ENCODE peak calls at places on chromosomes 6 and 20, in six cellular contexts. One of them, this sample, is unnamed.

GRCh38 chr20:50302463-50303041 is 111.9 kb downstream of the CEBPB start:
- DNase-seq in dorsolateral prefrontal cortex: no peak
- DNase-seq in endodermal cell: peak
- DNase-seq in RWPE1: no peak
- DNase-seq in tibial artery: no peak
- DNase-seq in brain microvascular endothelial cell: no peak
- DNase-seq in this sample: no peak

GRCh38 chr6:88725111-88725711 is 238.2 kb downstream of the RNGTT start:
- DNase-seq in dorsolateral prefrontal cortex: no peak
- DNase-seq in endodermal cell: peak
- DNase-seq in RWPE1: no peak
- DNase-seq in tibial artery: no peak
- DNase-seq in brain microvascular endothelial cell: peak
- DNase-seq in this sample: no peak

GRCh38 chr6:4224082-4224978 is 89.0 kb upstream of the ECI2 start:
- DNase-seq in dorsolateral prefrontal cortex: no peak
- DNase-seq in endodermal cell: no peak
- DNase-seq in RWPE1: no peak
- DNase-seq in tibial artery: no peak
- DNase-seq in brain microvascular endothelial cell: peak
- DNase-seq in this sample: no peak

GRCh38 chr20:4912380-4913142 is 88.7 kb downstream of the SLC23A2 start:
- DNase-seq in dorsolateral prefrontal cortex: no peak
- DNase-seq in endodermal cell: peak
- DNase-seq in RWPE1: no peak
- DNase-seq in tibial artery: no peak
- DNase-seq in brain microvascular endothelial cell: no peak
- DNase-seq in this sample: no peak

GRCh38 chr20:62576815-62577214 is 65.5 kb upstream of the SLCO4A1 start:
- DNase-seq in dorsolateral prefrontal cortex: no peak
- DNase-seq in endodermal cell: peak
- DNase-seq in RWPE1: no peak
- DNase-seq in tibial artery: no peak
- DNase-seq in brain microvascular endothelial cell: peak
- DNase-seq in this sample: no peak

GRCh38 chr6:15533379-15534044 is 129.3 kb downstream of the DTNBP1 start:
- DNase-seq in dorsolateral prefrontal cortex: no peak
- DNase-seq in endodermal cell: no peak
- DNase-seq in RWPE1: no peak
- DNase-seq in tibial artery: no peak
- DNase-seq in brain microvascular endothelial cell: no peak
- DNase-seq in this sample: no peak

GRCh38 chr6:136751478-136751956 is 40.8 kb downstream of the MAP3K5 start:
- DNase-seq in dorsolateral prefrontal cortex: no peak
- DNase-seq in endodermal cell: peak
- DNase-seq in RWPE1: no peak
- DNase-seq in tibial artery: no peak
- DNase-seq in brain microvascular endothelial cell: no peak
- DNase-seq in this sample: no peak

GRCh38 chr6:79570129-79570801 is 33.0 kb upstream of the LCA5 start:
- DNase-seq in dorsolateral prefrontal cortex: peak
- DNase-seq in endodermal cell: peak
- DNase-seq in RWPE1: peak
- DNase-seq in tibial artery: no peak
- DNase-seq in brain microvascular endothelial cell: peak
- DNase-seq in this sample: peak

GRCh38 chr20:50297498-50298348 is 107.1 kb downstream of the CEBPB start:
- DNase-seq in dorsolateral prefrontal cortex: no peak
- DNase-seq in endodermal cell: no peak
- DNase-seq in RWPE1: no peak
- DNase-seq in tibial artery: no peak
- DNase-seq in brain microvascular endothelial cell: no peak
- DNase-seq in this sample: no peak

GRCh38 chr6:57221191-57221935 is 744 bp downstream of the RAB23 start:
- DNase-seq in dorsolateral prefrontal cortex: peak
- DNase-seq in endodermal cell: peak
- DNase-seq in RWPE1: peak
- DNase-seq in tibial artery: peak
- DNase-seq in brain microvascular endothelial cell: peak
- DNase-seq in this sample: peak

GRCh38 chr6:2971420-2972218 is at the start of gene SERPINB6:
- DNase-seq in dorsolateral prefrontal cortex: peak
- DNase-seq in endodermal cell: peak
- DNase-seq in RWPE1: peak
- DNase-seq in tibial artery: peak
- DNase-seq in brain microvascular endothelial cell: peak
- DNase-seq in this sample: peak

GRCh38 chr6:12941422-12941821 is 224.9 kb downstream of the PHACTR1 start:
- DNase-seq in dorsolateral prefrontal cortex: no peak
- DNase-seq in endodermal cell: no peak
- DNase-seq in RWPE1: no peak
- DNase-seq in tibial artery: no peak
- DNase-seq in brain microvascular endothelial cell: no peak
- DNase-seq in this sample: no peak

GRCh38 chr6:144953552-144954240 is 668.6 kb downstream of the UTRN start:
- DNase-seq in dorsolateral prefrontal cortex: no peak
- DNase-seq in endodermal cell: no peak
- DNase-seq in RWPE1: peak
- DNase-seq in tibial artery: no peak
- DNase-seq in brain microvascular endothelial cell: peak
- DNase-seq in this sample: peak

GRCh38 chr6:113859349-113860164 is 2.4 kb downstream of the MARCKS start:
- DNase-seq in dorsolateral prefrontal cortex: no peak
- DNase-seq in endodermal cell: peak
- DNase-seq in RWPE1: peak
- DNase-seq in tibial artery: peak
- DNase-seq in brain microvascular endothelial cell: no peak
- DNase-seq in this sample: peak

GRCh38 chr6:68975064-68975463 is 340.0 kb downstream of the ADGRB3 start:
- DNase-seq in dorsolateral prefrontal cortex: peak
- DNase-seq in endodermal cell: peak
- DNase-seq in RWPE1: no peak
- DNase-seq in tibial artery: no peak
- DNase-seq in brain microvascular endothelial cell: peak
- DNase-seq in this sample: peak

GRCh38 chr6:142325111-142325510 is 23.3 kb downstream of the ADGRG6 start:
- DNase-seq in dorsolateral prefrontal cortex: no peak
- DNase-seq in endodermal cell: no peak
- DNase-seq in RWPE1: no peak
- DNase-seq in tibial artery: no peak
- DNase-seq in brain microvascular endothelial cell: no peak
- DNase-seq in this sample: no peak

GRCh38 chr6:156980948-156981347 is 203.8 kb downstream of the ARID1B start:
- DNase-seq in dorsolateral prefrontal cortex: no peak
- DNase-seq in endodermal cell: no peak
- DNase-seq in RWPE1: no peak
- DNase-seq in tibial artery: no peak
- DNase-seq in brain microvascular endothelial cell: no peak
- DNase-seq in this sample: no peak

GRCh38 chr6:123875784-123876183 is 72.1 kb downstream of the NKAIN2 start:
- DNase-seq in dorsolateral prefrontal cortex: no peak
- DNase-seq in endodermal cell: no peak
- DNase-seq in RWPE1: no peak
- DNase-seq in tibial artery: no peak
- DNase-seq in brain microvascular endothelial cell: no peak
- DNase-seq in this sample: no peak

GRCh38 chr20:21048841-21049273 is 57.3 kb downstream of the LINC00237 start:
- DNase-seq in dorsolateral prefrontal cortex: no peak
- DNase-seq in endodermal cell: peak
- DNase-seq in RWPE1: peak
- DNase-seq in tibial artery: no peak
- DNase-seq in brain microvascular endothelial cell: no peak
- DNase-seq in this sample: peak

GRCh38 chr6:170035896-170036295 is 255.0 kb downstream of the DLL1 start:
- DNase-seq in dorsolateral prefrontal cortex: no peak
- DNase-seq in endodermal cell: peak
- DNase-seq in RWPE1: no peak
- DNase-seq in tibial artery: no peak
- DNase-seq in brain microvascular endothelial cell: no peak
- DNase-seq in this sample: no peak

GRCh38 chr6:7732219-7732618 is 6.3 kb downstream of the BMP6 start:
- DNase-seq in dorsolateral prefrontal cortex: no peak
- DNase-seq in endodermal cell: no peak
- DNase-seq in RWPE1: no peak
- DNase-seq in tibial artery: no peak
- DNase-seq in brain microvascular endothelial cell: no peak
- DNase-seq in this sample: no peak

GRCh38 chr6:23736577-23736976 is 389.4 kb upstream of the NRSN1 start:
- DNase-seq in dorsolateral prefrontal cortex: no peak
- DNase-seq in endodermal cell: no peak
- DNase-seq in RWPE1: no peak
- DNase-seq in tibial artery: no peak
- DNase-seq in brain microvascular endothelial cell: no peak
- DNase-seq in this sample: no peak

GRCh38 chr6:157025459-157025858 is 248.3 kb downstream of the ARID1B start:
- DNase-seq in dorsolateral prefrontal cortex: no peak
- DNase-seq in endodermal cell: no peak
- DNase-seq in RWPE1: no peak
- DNase-seq in tibial artery: no peak
- DNase-seq in brain microvascular endothelial cell: no peak
- DNase-seq in this sample: no peak

GRCh38 chr6:26155066-26155925 is 68.1 kb downstream of the HFE start:
- DNase-seq in dorsolateral prefrontal cortex: peak
- DNase-seq in endodermal cell: peak
- DNase-seq in RWPE1: no peak
- DNase-seq in tibial artery: no peak
- DNase-seq in brain microvascular endothelial cell: no peak
- DNase-seq in this sample: peak

GRCh38 chr20:39993737-39994136 is 695.3 kb downstream of the MAFB start:
- DNase-seq in dorsolateral prefrontal cortex: no peak
- DNase-seq in endodermal cell: no peak
- DNase-seq in RWPE1: no peak
- DNase-seq in tibial artery: no peak
- DNase-seq in brain microvascular endothelial cell: no peak
- DNase-seq in this sample: no peak

GRCh38 chr6:90217621-90218496 is 78.8 kb downstream of the BACH2 start:
- DNase-seq in dorsolateral prefrontal cortex: no peak
- DNase-seq in endodermal cell: peak
- DNase-seq in RWPE1: peak
- DNase-seq in tibial artery: no peak
- DNase-seq in brain microvascular endothelial cell: no peak
- DNase-seq in this sample: peak

DNA sequence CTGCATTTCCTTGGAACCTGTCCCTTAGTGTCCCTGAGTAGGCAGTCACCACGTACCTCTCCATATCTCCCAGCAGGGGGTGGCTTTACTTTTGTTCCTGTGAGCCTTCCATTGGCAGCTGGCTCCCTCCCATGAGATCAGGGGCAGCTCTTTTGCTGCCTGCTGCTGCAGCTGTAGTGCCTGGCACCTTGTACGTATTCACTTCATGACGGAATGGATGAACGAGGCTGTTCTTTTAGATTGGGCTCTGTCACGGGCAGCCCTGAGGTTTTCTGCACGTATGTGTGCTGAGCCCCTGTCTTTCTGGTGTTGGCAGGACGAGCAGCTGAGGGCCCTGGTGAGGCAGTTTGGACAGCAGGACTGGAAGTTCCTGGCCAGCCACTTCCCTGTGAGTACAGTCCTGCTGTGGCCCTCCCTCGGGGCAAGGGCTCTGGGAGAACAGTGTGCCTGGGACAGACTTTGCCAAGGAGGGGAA is 14.6 kb downstream of the MYBL2 start:
- DNase-seq in dorsolateral prefrontal cortex: no peak
- DNase-seq in endodermal cell: no peak
- DNase-seq in RWPE1: no peak
- DNase-seq in tibial artery: no peak
- DNase-seq in brain microvascular endothelial cell: no peak
- DNase-seq in this sample: no peak
- TF ChIP-seq CTCF in dorsolateral prefrontal cortex: no peak
- TF ChIP-seq CTCF in endodermal cell: no peak
- TF ChIP-seq CTCF in RWPE1: no peak
- TF ChIP-seq CTCF in tibial artery: no peak
- TF ChIP-seq CTCF in brain microvascular endothelial cell: no peak
- TF ChIP-seq CTCF in this sample: no peak

DNA sequence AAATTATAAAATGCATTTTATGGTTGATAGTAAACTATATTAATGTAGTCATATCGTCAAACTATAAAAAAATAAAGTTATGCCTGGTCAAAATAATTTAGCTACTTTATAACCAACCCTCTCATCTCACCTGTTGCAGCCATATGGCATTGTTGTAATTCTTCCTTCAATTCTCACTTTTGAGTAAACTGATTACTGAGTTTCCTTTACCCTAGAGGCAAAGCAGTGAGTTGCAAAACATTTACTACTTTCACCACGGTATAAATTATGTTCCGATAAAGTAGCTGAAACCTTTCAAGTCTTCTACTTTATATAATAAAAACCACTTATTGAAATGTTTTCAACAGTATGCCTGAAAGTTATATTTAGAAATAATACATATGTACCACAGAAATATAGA is 113.8 kb downstream of the AHI1 start:
- DNase-seq in dorsolateral prefrontal cortex: no peak
- DNase-seq in endodermal cell: no peak
- DNase-seq in RWPE1: no peak
- DNase-seq in tibial artery: no peak
- DNase-seq in brain microvascular endothelial cell: no peak
- DNase-seq in this sample: no peak
- TF ChIP-seq CTCF in dorsolateral prefrontal cortex: no peak
- TF ChIP-seq CTCF in endodermal cell: peak
- TF ChIP-seq CTCF in RWPE1: no peak
- TF ChIP-seq CTCF in tibial artery: no peak
- TF ChIP-seq CTCF in brain microvascular endothelial cell: no peak
- TF ChIP-seq CTCF in this sample: no peak

DNA sequence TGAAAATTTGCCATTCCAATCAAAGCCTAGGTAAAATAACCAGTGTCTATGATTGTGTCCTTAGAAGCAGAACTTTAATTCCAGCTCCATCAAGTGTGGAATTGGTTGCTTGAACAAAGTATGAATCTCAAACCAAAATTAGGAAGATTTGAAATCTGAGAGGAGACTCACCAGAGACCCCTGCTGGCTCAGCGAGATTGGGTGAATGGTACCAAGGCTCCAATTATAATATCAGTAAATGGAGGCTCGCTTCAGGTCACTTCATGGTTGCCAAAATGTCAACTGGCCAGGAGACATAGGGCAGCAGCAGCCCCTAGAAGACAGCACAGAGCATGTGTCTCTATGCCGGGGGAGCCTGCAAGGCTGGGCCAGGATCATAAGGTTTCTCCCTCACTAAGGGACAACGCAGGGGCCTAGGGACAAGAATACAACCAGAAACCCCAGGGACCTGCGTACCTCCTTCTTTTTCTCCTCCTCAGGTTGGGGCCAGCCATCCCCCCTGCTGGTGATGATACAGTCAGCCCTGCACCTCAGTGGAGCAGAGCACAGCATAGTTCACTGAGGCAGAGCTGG is 14.0 kb downstream of the RBL1 start:
- DNase-seq in dorsolateral prefrontal cortex: no peak
- DNase-seq in endodermal cell: peak
- DNase-seq in RWPE1: no peak
- DNase-seq in tibial artery: no peak
- DNase-seq in brain microvascular endothelial cell: peak
- DNase-seq in this sample: no peak
- TF ChIP-seq CTCF in dorsolateral prefrontal cortex: peak
- TF ChIP-seq CTCF in endodermal cell: peak
- TF ChIP-seq CTCF in RWPE1: no peak
- TF ChIP-seq CTCF in tibial artery: no peak
- TF ChIP-seq CTCF in brain microvascular endothelial cell: peak
- TF ChIP-seq CTCF in this sample: peak

GRCh38 chr6:9250852-9251251 is 815.5 kb upstream of the SLC35B3 start:
- DNase-seq in dorsolateral prefrontal cortex: no peak
- DNase-seq in endodermal cell: peak
- DNase-seq in RWPE1: peak
- DNase-seq in tibial artery: no peak
- DNase-seq in brain microvascular endothelial cell: peak
- DNase-seq in this sample: peak
- TF ChIP-seq CTCF in dorsolateral prefrontal cortex: peak
- TF ChIP-seq CTCF in endodermal cell: peak
- TF ChIP-seq CTCF in RWPE1: peak
- TF ChIP-seq CTCF in tibial artery: no peak
- TF ChIP-seq CTCF in brain microvascular endothelial cell: peak
- TF ChIP-seq CTCF in this sample: peak